ENCODE peak calls at places on chromosomes 2 and 18, in six cellular contexts. One of them, this sample, is unnamed.
A peak's percentile ranks its signal among the peaks of the same experiment; 100 is the strongest.

GRCh38 chr2:85393836-85394235 is 16.3 kb downstream of the CAPG start:
- DNase-seq in RWPE2: no peak
- DNase-seq in astrocyte of the spinal cord: no peak
- DNase-seq in IMR-90: peak; percentile 36
- DNase-seq in AG04450: no peak
- DNase-seq in upper lobe of right lung: peak; percentile 49
- DNase-seq in this sample: no peak

GRCh38 chr18:58046087-58046793 is 2.2 kb downstream of the NEDD4L start:
- DNase-seq in RWPE2: no peak
- DNase-seq in IMR-90: no peak
- DNase-seq in AG04450: no peak
- DNase-seq in upper lobe of right lung: no peak
- DNase-seq in astrocyte of the spinal cord: no peak
- DNase-seq in this sample: no peak

GRCh38 chr18:76446746-76447267 is 48.2 kb downstream of the ZNF516 start:
- DNase-seq in IMR-90: no peak
- DNase-seq in AG04450: no peak
- DNase-seq in astrocyte of the spinal cord: no peak
- DNase-seq in upper lobe of right lung: no peak
- DNase-seq in RWPE2: no peak
- DNase-seq in this sample: no peak

GRCh38 chr2:152847067-152847466 is 128.6 kb downstream of the ARL6IP6 start:
- DNase-seq in IMR-90: peak; percentile 59
- DNase-seq in astrocyte of the spinal cord: peak; percentile 39
- DNase-seq in AG04450: no peak
- DNase-seq in RWPE2: no peak
- DNase-seq in upper lobe of right lung: no peak
- DNase-seq in this sample: peak; percentile 88

GRCh38 chr2:9356336-9356735 is 67.0 kb downstream of the ITGB1BP1 start:
- DNase-seq in astrocyte of the spinal cord: peak; percentile 30
- DNase-seq in AG04450: no peak
- DNase-seq in RWPE2: no peak
- DNase-seq in upper lobe of right lung: no peak
- DNase-seq in IMR-90: no peak
- DNase-seq in this sample: no peak

GRCh38 chr2:208466133-208466919 is 59.7 kb downstream of the PTH2R start:
- DNase-seq in astrocyte of the spinal cord: peak; percentile 17
- DNase-seq in upper lobe of right lung: no peak
- DNase-seq in AG04450: no peak
- DNase-seq in IMR-90: peak; percentile 0
- DNase-seq in RWPE2: no peak
- DNase-seq in this sample: peak; percentile 4

GRCh38 chr2:232598293-232598692 is 35.1 kb upstream of the EFHD1 start:
- DNase-seq in astrocyte of the spinal cord: no peak
- DNase-seq in upper lobe of right lung: peak; percentile 30
- DNase-seq in AG04450: no peak
- DNase-seq in RWPE2: no peak
- DNase-seq in IMR-90: no peak
- DNase-seq in this sample: no peak

GRCh38 chr2:165562235-165562634 is 92.7 kb downstream of the CSRNP3 start:
- DNase-seq in IMR-90: no peak
- DNase-seq in astrocyte of the spinal cord: no peak
- DNase-seq in AG04450: no peak
- DNase-seq in upper lobe of right lung: no peak
- DNase-seq in RWPE2: no peak
- DNase-seq in this sample: peak; percentile 41

GRCh38 chr2:109591236-109591635 is 22.5 kb downstream of the SEPTIN10 start:
- DNase-seq in IMR-90: no peak
- DNase-seq in RWPE2: no peak
- DNase-seq in AG04450: no peak
- DNase-seq in astrocyte of the spinal cord: no peak
- DNase-seq in upper lobe of right lung: no peak
- DNase-seq in this sample: no peak

GRCh38 chr2:67871696-67872320 is 191.0 kb downstream of the C1D start:
- DNase-seq in upper lobe of right lung: no peak
- DNase-seq in RWPE2: no peak
- DNase-seq in IMR-90: peak; percentile 61
- DNase-seq in astrocyte of the spinal cord: peak; percentile 92
- DNase-seq in AG04450: no peak
- DNase-seq in this sample: peak; percentile 92

GRCh38 chr2:215828528-215829184 is 184.7 kb downstream of the MREG start:
- DNase-seq in astrocyte of the spinal cord: peak; percentile 63
- DNase-seq in AG04450: no peak
- DNase-seq in upper lobe of right lung: peak; percentile 75
- DNase-seq in IMR-90: peak; percentile 62
- DNase-seq in RWPE2: no peak
- DNase-seq in this sample: peak; percentile 75

GRCh38 chr2:19815746-19816145 is 86.0 kb downstream of the TTC32 start:
- DNase-seq in astrocyte of the spinal cord: no peak
- DNase-seq in AG04450: no peak
- DNase-seq in upper lobe of right lung: no peak
- DNase-seq in RWPE2: no peak
- DNase-seq in IMR-90: peak; percentile 63
- DNase-seq in this sample: no peak

GRCh38 chr2:238225911-238226697 is 13.7 kb downstream of the HES6 start:
- DNase-seq in IMR-90: peak; percentile 40
- DNase-seq in AG04450: no peak
- DNase-seq in upper lobe of right lung: no peak
- DNase-seq in astrocyte of the spinal cord: peak; percentile 28
- DNase-seq in RWPE2: no peak
- DNase-seq in this sample: peak; percentile 13

GRCh38 chr2:64837925-64838641 is 151.1 kb upstream of the SLC1A4 start:
- DNase-seq in upper lobe of right lung: peak; percentile 68
- DNase-seq in RWPE2: no peak
- DNase-seq in IMR-90: no peak
- DNase-seq in astrocyte of the spinal cord: no peak
- DNase-seq in AG04450: no peak
- DNase-seq in this sample: no peak

GRCh38 chr2:189763908-189764661 is 1.5 kb upstream of the OSGEPL1 start:
- DNase-seq in astrocyte of the spinal cord: peak; percentile 20
- DNase-seq in RWPE2: no peak
- DNase-seq in IMR-90: peak; percentile 46
- DNase-seq in AG04450: no peak
- DNase-seq in upper lobe of right lung: no peak
- DNase-seq in this sample: peak; percentile 38

GRCh38 chr18:40355701-40356100 is 1599.3 kb upstream of the PIK3C3 start:
- DNase-seq in upper lobe of right lung: no peak
- DNase-seq in AG04450: peak; percentile 4
- DNase-seq in RWPE2: no peak
- DNase-seq in astrocyte of the spinal cord: peak; percentile 29
- DNase-seq in IMR-90: peak; percentile 64
- DNase-seq in this sample: peak; percentile 50

GRCh38 chr2:99153921-99154604 is 679 bp downstream of the TSGA10 start:
- DNase-seq in RWPE2: no peak
- DNase-seq in astrocyte of the spinal cord: peak; percentile 4
- DNase-seq in upper lobe of right lung: no peak
- DNase-seq in AG04450: no peak
- DNase-seq in IMR-90: peak; percentile 10
- DNase-seq in this sample: peak; percentile 21

GRCh38 chr2:217900010-217900779 is 102.6 kb downstream of the TNS1 start:
- DNase-seq in upper lobe of right lung: peak; percentile 80
- DNase-seq in IMR-90: no peak
- DNase-seq in AG04450: no peak
- DNase-seq in astrocyte of the spinal cord: no peak
- DNase-seq in RWPE2: no peak
- DNase-seq in this sample: no peak

GRCh38 chr2:144508162-144508765 is 11.7 kb downstream of the ZEB2 start:
- DNase-seq in RWPE2: no peak
- DNase-seq in IMR-90: no peak
- DNase-seq in upper lobe of right lung: no peak
- DNase-seq in AG04450: no peak
- DNase-seq in astrocyte of the spinal cord: peak; percentile 20
- DNase-seq in this sample: peak; percentile 50

GRCh38 chr2:8684885-8685696 is 3.2 kb downstream of the ID2 start:
- DNase-seq in AG04450: no peak
- DNase-seq in upper lobe of right lung: peak; percentile 87
- DNase-seq in astrocyte of the spinal cord: peak; percentile 50
- DNase-seq in IMR-90: peak; percentile 52
- DNase-seq in RWPE2: no peak
- DNase-seq in this sample: peak; percentile 15

DNA sequence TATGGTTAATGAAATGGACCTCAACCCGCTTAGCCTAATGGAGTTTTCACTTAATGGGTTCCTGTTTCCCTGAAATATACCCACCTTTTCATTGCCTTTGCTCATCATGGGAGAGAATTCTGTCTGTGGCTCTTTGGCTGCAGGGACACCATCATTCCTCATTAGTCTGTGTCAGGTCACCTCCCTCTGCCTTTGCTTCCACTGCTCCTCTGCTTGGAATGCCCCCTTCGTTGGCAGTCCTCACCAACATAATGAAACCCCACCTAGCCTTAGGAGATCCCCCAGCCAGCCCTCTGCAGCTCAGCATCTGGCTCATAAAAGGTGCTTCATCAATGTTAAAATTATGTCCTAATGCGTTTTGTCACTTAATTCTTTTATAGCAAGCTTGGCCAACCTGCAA is 44.1 kb upstream of the DYNC2LI1 start:
- DNase-seq in IMR-90: no peak
- DNase-seq in astrocyte of the spinal cord: no peak
- DNase-seq in AG04450: no peak
- DNase-seq in upper lobe of right lung: no peak
- DNase-seq in RWPE2: no peak
- DNase-seq in this sample: no peak
- H3K4me3 ChIP-seq in IMR-90: no peak overlapping the region
- H3K4me3 ChIP-seq in astrocyte of the spinal cord: no peak overlapping the region
- H3K4me3 ChIP-seq in AG04450: no peak overlapping the region
- H3K4me3 ChIP-seq in upper lobe of right lung: no peak overlapping the region
- H3K4me3 ChIP-seq in RWPE2: no peak overlapping the region
- H3K4me3 ChIP-seq in this sample: no peak overlapping the region

DNA sequence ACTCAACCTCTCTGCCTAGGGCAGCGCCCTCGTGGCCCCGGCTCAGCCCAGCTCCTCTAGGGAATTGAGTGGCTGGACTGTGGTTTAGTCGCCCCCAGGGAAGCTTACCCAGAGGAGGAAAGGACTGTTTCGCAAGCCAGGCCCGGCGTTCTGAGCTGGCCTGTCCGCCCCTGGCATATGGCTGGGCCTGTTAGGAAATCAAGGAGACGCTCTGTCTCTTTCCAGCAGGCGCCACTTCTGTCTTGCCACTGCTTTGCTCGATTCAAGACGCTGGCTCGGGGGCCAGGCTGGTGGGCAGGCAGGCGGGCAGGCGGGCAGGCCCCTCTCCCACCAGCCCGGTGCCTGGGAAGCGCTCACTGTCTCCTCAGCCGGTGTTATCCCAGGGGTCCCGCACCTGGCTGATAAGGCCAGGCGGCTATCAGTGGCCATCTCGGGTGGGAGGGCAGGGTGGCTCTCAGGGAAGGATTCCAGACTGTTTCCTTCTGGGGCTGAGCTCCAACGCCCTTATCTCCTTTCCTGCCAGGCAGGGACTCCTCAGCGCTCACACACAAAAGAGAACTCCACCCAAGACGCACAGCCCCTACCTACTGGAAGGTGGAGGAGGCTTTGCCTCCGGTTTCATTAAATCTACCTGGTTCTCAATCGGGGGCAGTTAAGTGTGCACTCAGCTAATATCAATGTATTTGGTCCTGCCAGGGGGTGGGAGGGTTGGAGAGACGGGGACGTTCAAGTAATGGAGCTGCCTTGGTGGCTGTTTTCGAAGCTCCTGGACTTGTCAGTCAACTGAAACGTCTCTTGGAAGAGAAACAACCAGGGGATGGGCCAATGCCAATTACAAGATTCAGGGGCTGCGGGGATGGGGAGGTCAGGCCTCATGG is 109.1 kb downstream of the SMAD7 start:
- DNase-seq in IMR-90: peak; percentile 57
- DNase-seq in astrocyte of the spinal cord: no peak
- DNase-seq in upper lobe of right lung: peak; percentile 89
- DNase-seq in AG04450: no peak
- DNase-seq in RWPE2: no peak
- DNase-seq in this sample: peak; percentile 74
- H3K4me3 ChIP-seq in IMR-90: no peak overlapping the region
- H3K4me3 ChIP-seq in astrocyte of the spinal cord: no peak overlapping the region
- H3K4me3 ChIP-seq in upper lobe of right lung: no peak overlapping the region
- H3K4me3 ChIP-seq in AG04450: no peak overlapping the region
- H3K4me3 ChIP-seq in RWPE2: no peak overlapping the region
- H3K4me3 ChIP-seq in this sample: no peak overlapping the region

GRCh38 chr2:156626931-156627330 is 190.8 kb downstream of the GPD2 start:
- DNase-seq in AG04450: no peak
- DNase-seq in astrocyte of the spinal cord: no peak
- DNase-seq in upper lobe of right lung: no peak
- DNase-seq in RWPE2: no peak
- DNase-seq in IMR-90: no peak
- DNase-seq in this sample: no peak

GRCh38 chr2:156625360-156625995 is 189.3 kb downstream of the GPD2 start:
- DNase-seq in upper lobe of right lung: no peak
- DNase-seq in IMR-90: no peak
- DNase-seq in RWPE2: no peak
- DNase-seq in astrocyte of the spinal cord: no peak
- DNase-seq in AG04450: no peak
- DNase-seq in this sample: no peak

GRCh38 chr2:156635646-156636045 is 199.5 kb downstream of the GPD2 start:
- DNase-seq in RWPE2: no peak
- DNase-seq in AG04450: no peak
- DNase-seq in upper lobe of right lung: no peak
- DNase-seq in IMR-90: no peak
- DNase-seq in astrocyte of the spinal cord: no peak
- DNase-seq in this sample: no peak

GRCh38 chr2:156630579-156631337 is 194.6 kb downstream of the GPD2 start:
- DNase-seq in astrocyte of the spinal cord: no peak
- DNase-seq in IMR-90: no peak
- DNase-seq in upper lobe of right lung: no peak
- DNase-seq in RWPE2: no peak
- DNase-seq in AG04450: no peak
- DNase-seq in this sample: no peak
- H3K4me3 ChIP-seq in astrocyte of the spinal cord: no peak overlapping the region
- H3K4me3 ChIP-seq in IMR-90: no peak overlapping the region
- H3K4me3 ChIP-seq in upper lobe of right lung: no peak overlapping the region
- H3K4me3 ChIP-seq in RWPE2: no peak overlapping the region
- H3K4me3 ChIP-seq in AG04450: no peak overlapping the region
- H3K4me3 ChIP-seq in this sample: no peak overlapping the region

DNA sequence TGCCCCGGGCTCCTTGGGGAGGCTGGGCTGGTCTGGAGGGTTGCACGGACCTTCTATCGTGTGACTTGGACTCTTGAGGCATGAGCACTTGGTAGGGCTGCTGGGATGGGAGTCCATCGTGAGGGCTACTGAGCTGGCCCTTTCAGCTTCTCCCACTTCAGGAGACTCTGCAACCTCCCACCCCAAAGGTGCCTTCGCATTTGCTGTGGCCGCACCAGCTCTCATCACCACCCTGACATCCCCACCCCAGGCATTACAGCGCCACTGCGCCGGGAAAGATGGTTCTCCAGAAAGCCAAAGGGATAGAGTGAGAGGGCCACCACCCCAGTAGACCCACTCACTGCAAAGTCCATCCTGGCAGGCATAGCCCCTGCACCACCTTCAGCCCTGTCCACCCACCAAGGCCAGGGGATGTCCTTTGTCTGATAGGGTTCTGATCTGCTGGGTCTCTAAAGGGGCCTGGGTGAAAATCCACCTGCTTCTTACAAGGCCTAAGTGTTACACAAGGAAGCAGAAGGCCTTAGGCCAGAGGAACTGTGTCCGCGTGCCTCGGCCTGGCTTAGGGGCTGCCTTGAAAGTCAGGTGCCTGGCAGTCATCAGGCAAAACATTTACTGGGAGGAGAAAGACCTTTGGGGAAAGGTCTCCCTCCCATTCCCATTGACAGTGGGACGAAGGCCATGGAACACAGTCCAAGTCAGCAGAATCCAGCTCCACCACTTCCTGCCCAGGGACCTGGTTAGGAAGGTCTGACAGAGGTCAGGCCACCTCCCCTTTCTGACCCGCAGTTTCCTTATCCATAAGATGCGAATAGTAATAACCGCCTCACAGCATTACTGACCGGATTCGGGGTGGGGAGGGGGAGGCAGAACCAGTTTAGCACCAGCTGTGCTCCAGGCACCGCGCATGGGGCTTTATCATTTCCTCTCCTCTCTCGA is 5.2 kb downstream of the EHD3 start:
- DNase-seq in RWPE2: no peak
- DNase-seq in upper lobe of right lung: no peak
- DNase-seq in IMR-90: no peak
- DNase-seq in AG04450: no peak
- DNase-seq in astrocyte of the spinal cord: no peak
- DNase-seq in this sample: no peak
- H3K4me3 ChIP-seq in RWPE2: no peak overlapping the region
- H3K4me3 ChIP-seq in upper lobe of right lung: no peak overlapping the region
- H3K4me3 ChIP-seq in IMR-90: no peak overlapping the region
- H3K4me3 ChIP-seq in AG04450: no peak overlapping the region
- H3K4me3 ChIP-seq in astrocyte of the spinal cord: no peak overlapping the region
- H3K4me3 ChIP-seq in this sample: no peak overlapping the region

This sample was measured in fibroblast of lung.